ENCODE peak calls at places on chromosomes 12 and 14, in five cellular contexts. P, L, M, G and N are unnamed samples.

GRCh38 chr12:1130571-1130970 is 139.5 kb downstream of the ERC1 start:
- DNase-seq in L (no peak), P (no peak), G (no peak), M (no peak), N (no peak)

GRCh38 chr12:34402899-34403705 is 380.8 kb downstream of the ALG10 start:
- DNase-seq in G (no peak), P (no peak), M (no peak), L (no peak), N (peak; percentile 33)

GRCh38 chr12:107515446-107515958 is 170.1 kb upstream of the PWP1 start:
- DNase-seq in G (peak; percentile 56), L (peak; percentile 22), P (peak; percentile 89), M (peak; percentile 50), N (peak; percentile 73)

GRCh38 chr14:57326253-57326652 is 57.5 kb downstream of the AP5M1 start:
- DNase-seq in L (no peak), M (no peak), P (no peak), G (peak; percentile 34), N (no peak)

GRCh38 chr12:44143170-44143569 is 307.3 kb downstream of the TMEM117 start:
- DNase-seq in L (no peak), P (no peak), M (no peak), G (no peak), N (no peak)

GRCh38 chr12:5487971-5488955 is 56.4 kb downstream of the NTF3 start:
- DNase-seq in M (no peak), P (no peak), G (no peak), L (no peak), N (no peak)

GRCh38 chr14:35940291-35940690 is 114.2 kb downstream of the BRMS1L start:
- DNase-seq in P (no peak), M (no peak), L (no peak), G (peak; percentile 79), N (no peak)

GRCh38 chr12:11689591-11690158 is 40.2 kb downstream of the ETV6 start:
- DNase-seq in P (no peak), L (no peak), M (no peak), G (no peak), N (no peak)

GRCh38 chr12:111757361-111758119 is 9.2 kb upstream of the ALDH2 start:
- DNase-seq in M (no peak), P (no peak), L (no peak), G (peak; percentile 77), N (peak; percentile 88)

GRCh38 chr12:37543131-37543965 is 773.2 kb upstream of the ALG10B start:
- DNase-seq in P (no peak), G (no peak), L (no peak), M (no peak), N (no peak)

GRCh38 chr12:58566599-58566998 is 353.7 kb downstream of the LRIG3 start:
- DNase-seq in M (no peak), G (no peak), L (no peak), P (no peak), N (no peak)

GRCh38 chr12:105492591-105492990 is 162.1 kb downstream of the C12orf75 start:
- DNase-seq in G (no peak), M (peak; percentile 17), P (no peak), L (no peak), N (no peak)

GRCh38 chr12:91361864-91362263 is 179.2 kb upstream of the DCN start:
- DNase-seq in L (peak; percentile 72), M (peak; percentile 71), G (peak; percentile 57), P (peak; percentile 55), N (no peak)

GRCh38 chr14:66468778-66469367 is 17.3 kb upstream of the CCDC196 start:
- DNase-seq in M (no peak), P (peak; percentile 6), L (peak; percentile 22), G (no peak), N (no peak)

GRCh38 chr12:109738878-109739665 is 25.4 kb downstream of the FAM222A start:
- DNase-seq in M (no peak), G (no peak), L (no peak), P (no peak), N (peak; percentile 18)

GRCh38 chr12:49881400-49882247 is 22.1 kb downstream of the FAIM2 start:
- DNase-seq in M (no peak), P (no peak), L (no peak), G (no peak), N (peak; percentile 23)

GRCh38 chr12:45703942-45704341 is 25.6 kb upstream of the ARID2 start:
- DNase-seq in P (no peak), M (no peak), G (no peak), L (no peak), N (no peak)

GRCh38 chr12:47316609-47317049 is 236.9 kb upstream of the AMIGO2 start:
- DNase-seq in L (no peak), P (peak; percentile 65), G (no peak), M (no peak), N (no peak)

GRCh38 chr14:89965839-89966238 is 10.1 kb downstream of the TDP1 start:
- DNase-seq in G (no peak), M (no peak), L (no peak), P (no peak), N (no peak)

GRCh38 chr14:88266474-88266873 is 56.6 kb downstream of the KCNK10 start:
- DNase-seq in L (no peak), M (no peak), P (no peak), G (no peak), N (no peak)

GRCh38 chr14:31770271-31770670 is 209.1 kb downstream of the NUBPL start:
- DNase-seq in P (no peak), M (no peak), L (no peak), G (no peak), N (peak; percentile 49)

GRCh38 chr12:75289678-75290200 is 40.4 kb downstream of the CAPS2 start:
- DNase-seq in M (no peak), G (no peak), L (no peak), P (peak; percentile 23), N (no peak)

GRCh38 chr14:96272777-96273471 is 16.9 kb downstream of the BDKRB1 start:
- DNase-seq in P (peak; percentile 66), L (no peak), M (no peak), G (no peak), N (no peak)

GRCh38 chr14:22556990-22557623 is 31.9 kb downstream of the DAD1 start:
- DNase-seq in G (peak; percentile 90), M (peak; percentile 92), P (peak; percentile 77), L (peak; percentile 91), N (peak; percentile 98)

GRCh38 chr12:106149096-106149784 is 10.5 kb upstream of the NUAK1 start:
- DNase-seq in G (no peak), L (peak; percentile 69), P (peak; percentile 45), M (peak; percentile 52), N (no peak)

GRCh38 chr12:94706250-94706661 is 55.9 kb upstream of the TMCC3 start:
- DNase-seq in L (no peak), P (no peak), M (no peak), G (peak; percentile 67), N (no peak)

GRCh38 chr12:14473707-14474287 is 93.9 kb downstream of the PLBD1 start:
- DNase-seq in P (peak; percentile 50), L (peak; percentile 20), M (peak; percentile 8), G (no peak), N (no peak)

GRCh38 chr12:93526786-93527428 is 45.6 kb upstream of the SOCS2 start:
- DNase-seq in G (no peak), L (no peak), P (peak; percentile 92), M (peak; percentile 82), N (no peak)

GRCh38 chr14:49853572-49854375 is 1.2 kb upstream of the NEMF start:
- DNase-seq in M (peak; percentile 87), G (peak; percentile 89), P (peak; percentile 93), L (peak; percentile 92), N (peak; percentile 80)
- H3K4me3 ChIP-seq in M (no peak overlapping the region), G (peak overlapping the region; percentile 74), P (peak overlapping the region; percentile 97), L (no peak overlapping the region), N (peak overlapping the region; percentile 71)

DNA sequence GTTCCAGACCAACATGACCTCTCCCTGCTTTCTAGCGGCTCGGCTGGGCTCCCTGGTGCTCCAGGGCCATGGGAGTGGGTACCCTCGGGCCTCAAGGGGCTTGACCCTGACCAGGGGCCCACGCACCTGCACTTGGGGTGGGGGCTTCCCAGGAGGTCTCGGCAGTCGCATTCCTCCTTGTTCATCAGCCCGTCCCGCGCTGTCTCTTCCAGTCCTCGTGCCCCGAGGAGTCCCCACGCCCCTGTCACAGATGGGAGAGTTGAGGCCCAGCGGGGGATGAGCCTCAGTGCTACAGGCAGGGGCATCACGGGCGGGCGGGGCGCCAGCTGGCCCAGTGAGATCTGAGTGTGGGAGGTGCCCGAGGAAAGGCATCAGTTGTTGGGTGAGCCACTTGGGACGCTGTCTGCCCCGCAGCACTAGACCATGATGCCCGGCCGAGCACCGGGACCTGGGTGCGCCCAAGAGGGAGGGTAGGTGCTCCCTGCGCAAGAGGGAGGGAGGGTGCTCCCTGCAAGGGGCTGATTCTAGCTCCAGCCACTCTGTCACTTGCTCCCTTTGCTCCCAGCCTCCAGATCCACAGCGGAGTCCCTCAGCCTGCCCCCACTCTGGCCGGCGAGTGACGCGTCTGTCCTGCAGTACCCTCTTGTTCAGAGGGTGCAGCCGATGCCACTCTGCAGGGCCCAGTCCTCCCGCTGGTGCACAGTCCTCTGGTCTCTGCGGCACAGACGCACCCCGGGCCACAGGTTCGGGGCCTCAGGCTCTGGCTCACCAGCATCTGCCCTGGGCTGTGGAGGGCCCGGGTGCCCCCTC is 23.8 kb downstream of the MMP17 start:
- DNase-seq in L (no peak), G (no peak), P (peak; percentile 49), M (no peak), N (peak; percentile 40)
- H3K4me3 ChIP-seq in L (no peak overlapping the region), G (no peak overlapping the region), P (no peak overlapping the region), M (no peak overlapping the region), N (no peak overlapping the region)

GRCh38 chr14:26863736-26864135 is 265.9 kb upstream of the NOVA1 start:
- DNase-seq in G (no peak), L (no peak), M (no peak), P (no peak), N (no peak)

GRCh38 chr14:26870722-26871121 is 272.9 kb upstream of the NOVA1 start:
- DNase-seq in G (no peak), M (no peak), P (no peak), L (no peak), N (no peak)

GRCh38 chr14:26866741-26867140 is 268.9 kb upstream of the NOVA1 start:
- DNase-seq in P (no peak), G (no peak), M (no peak), L (no peak), N (no peak)

GRCh38 chr14:26870096-26870495 is 272.3 kb upstream of the NOVA1 start:
- DNase-seq in G (no peak), M (no peak), P (no peak), L (no peak), N (no peak)

GRCh38 chr14:26867171-26867757 is 269.4 kb upstream of the NOVA1 start:
- DNase-seq in L (peak; percentile 30), P (peak; percentile 74), M (peak; percentile 29), G (no peak), N (no peak)
- H3K4me3 ChIP-seq in L (no peak overlapping the region), P (no peak overlapping the region), M (no peak overlapping the region), G (no peak overlapping the region), N (no peak overlapping the region)

DNA sequence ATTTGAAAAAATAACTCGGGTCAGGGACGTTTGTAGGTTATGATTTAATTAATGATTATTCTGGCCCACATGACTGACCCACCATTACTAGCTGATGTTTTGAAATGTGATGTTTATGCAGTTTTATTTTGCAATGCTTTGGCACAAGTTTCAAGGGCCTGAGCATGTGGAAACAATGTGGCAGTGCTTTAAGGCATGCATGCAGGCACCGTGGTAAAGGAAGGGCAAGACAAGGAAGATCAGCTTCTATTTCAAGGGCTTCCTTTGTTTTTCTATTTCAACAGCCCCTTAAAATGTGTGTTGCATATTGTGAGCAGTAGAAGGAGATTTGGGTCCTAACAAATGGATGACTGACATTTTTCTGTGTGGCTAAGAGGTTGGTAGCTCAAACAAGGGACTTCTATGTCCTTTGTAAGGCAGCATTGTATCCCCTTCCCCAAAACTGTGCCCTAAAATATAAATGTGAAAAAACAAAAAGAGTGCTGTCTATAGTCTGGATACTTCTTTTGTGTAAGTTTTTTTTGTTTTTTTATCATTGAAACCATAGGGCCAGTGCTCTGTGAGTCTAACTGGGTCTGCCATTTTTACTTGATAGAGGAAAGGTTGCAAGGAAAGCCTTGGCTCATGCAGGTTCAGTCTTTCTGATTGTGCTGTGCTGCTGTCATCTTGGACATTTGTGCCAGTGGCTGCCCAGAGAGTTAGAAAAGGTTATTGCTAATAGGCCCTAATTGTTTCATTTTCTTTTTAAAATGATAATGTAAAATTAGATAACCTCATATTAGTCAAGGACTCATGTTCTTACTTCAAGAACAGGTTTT is 103.5 kb downstream of the FGD4 start:
- DNase-seq in G (no peak), P (no peak), L (peak; percentile 43), M (peak; percentile 25), N (no peak)
- H3K4me3 ChIP-seq in G (no peak overlapping the region), P (no peak overlapping the region), L (peak overlapping the region; percentile 37), M (peak overlapping the region; percentile 5), N (no peak overlapping the region)